ENCODE peak calls at places on chromosomes 6 and 20, in eight cellular contexts. H, S, O, W, L, X, B and K are unnamed samples.

GRCh38 chr6:36793913-36794703 is 45.1 kb downstream of the CPNE5 start:
- DNase-seq in B (no peak), H (no peak), L (peak; percentile 28), S (no peak), X (no peak), W (no peak), O (no peak), K (no peak)

GRCh38 chr6:2044192-2044591 is 201.2 kb downstream of the GMDS start:
- DNase-seq in X (no peak), H (no peak), B (no peak), O (no peak), W (no peak), L (no peak), S (no peak), K (no peak)

GRCh38 chr6:170100046-170100445 is 190.8 kb downstream of the DLL1 start:
- DNase-seq in O (no peak), L (no peak), S (no peak), W (no peak), H (no peak), B (no peak), X (no peak), K (no peak)

GRCh38 chr6:35972471-35972985 is 51.6 kb upstream of the SRPK1 start:
- DNase-seq in S (peak; percentile 10), B (no peak), H (no peak), W (no peak), O (peak; percentile 47), L (no peak), X (no peak), K (no peak)

GRCh38 chr6:155418017-155418749 is 37.5 kb downstream of the NOX3 start:
- DNase-seq in O (no peak), X (no peak), S (peak; percentile 61), W (no peak), L (peak; percentile 65), B (no peak), H (peak; percentile 46), K (peak; percentile 48)

GRCh38 chr6:90905351-90905750 is 318.5 kb upstream of the MAP3K7 start:
- DNase-seq in W (no peak), S (no peak), B (no peak), X (no peak), L (no peak), H (no peak), O (no peak), K (no peak)

GRCh38 chr6:129135421-129135820 is 252.5 kb downstream of the LAMA2 start:
- DNase-seq in L (no peak), H (no peak), B (no peak), W (no peak), S (no peak), O (no peak), X (no peak), K (no peak)

GRCh38 chr20:20557406-20557805 is 155.0 kb downstream of the RALGAPA2 start:
- DNase-seq in O (no peak), X (no peak), H (no peak), W (no peak), S (no peak), B (no peak), L (no peak), K (no peak)

GRCh38 chr20:58552366-58552934 is 37.3 kb upstream of the APCDD1L start:
- DNase-seq in X (no peak), B (no peak), S (no peak), W (no peak), H (no peak), L (no peak), O (no peak), K (no peak)

GRCh38 chr20:57579898-57580447 is 19.1 kb downstream of the PCK1 start:
- DNase-seq in H (no peak), O (no peak), W (no peak), B (no peak), S (peak; percentile 16), L (no peak), X (no peak), K (no peak)

GRCh38 chr6:148846778-148847761 is 100.2 kb downstream of the UST start:
- DNase-seq in H (no peak), S (no peak), B (no peak), L (no peak), O (no peak), X (no peak), W (no peak), K (no peak)

GRCh38 chr6:156778615-156779205 is 1.5 kb downstream of the ARID1B start:
- DNase-seq in L (peak; percentile 65), O (peak; percentile 64), W (peak; percentile 62), S (no peak), X (peak; percentile 68), H (peak; percentile 23), B (peak; percentile 62), K (peak; percentile 40)

GRCh38 chr20:14951105-14951504 is 613.7 kb upstream of the FLRT3 start:
- DNase-seq in X (no peak), O (no peak), B (no peak), H (no peak), S (peak; percentile 3), L (no peak), W (no peak), K (no peak)

GRCh38 chr20:44079291-44079690 is 107.7 kb downstream of the JPH2 start:
- DNase-seq in S (no peak), W (no peak), H (no peak), L (no peak), O (no peak), B (no peak), X (no peak), K (no peak)

GRCh38 chr6:52503344-52503747 is 73.5 kb downstream of the TRAM2 start:
- DNase-seq in B (peak; percentile 34), L (no peak), O (peak; percentile 74), W (no peak), S (no peak), H (no peak), X (no peak), K (no peak)

GRCh38 chr6:1412908-1413307 is 23.5 kb downstream of the FOXF2 start:
- DNase-seq in L (no peak), H (no peak), O (no peak), B (no peak), S (no peak), X (no peak), W (no peak), K (no peak)

GRCh38 chr6:54299542-54300269 is 8.5 kb upstream of the TINAG start:
- DNase-seq in O (no peak), S (peak; percentile 36), H (no peak), B (no peak), W (no peak), X (no peak), L (no peak), K (no peak)

GRCh38 chr6:4509506-4509905 is 266.7 kb upstream of the CDYL start:
- DNase-seq in L (no peak), W (no peak), H (no peak), S (no peak), O (no peak), X (no peak), B (no peak), K (no peak)

GRCh38 chr6:42788671-42789070 is 6.8 kb downstream of the BICRAL start:
- DNase-seq in S (no peak), L (no peak), X (no peak), H (no peak), W (no peak), O (peak; percentile 28), B (no peak), K (no peak)
- H3K4me1 ChIP-seq in S (peaks cover 8% of the 10 kb centered on the region), L (peaks cover 60% of the 10 kb centered on the region), X (peaks cover 34% of the 10 kb centered on the region), H (peaks cover 75% of the 10 kb centered on the region), W (peaks cover 70% of the 10 kb centered on the region), O (peaks cover 9% of the 10 kb centered on the region), B (peaks cover 73% of the 10 kb centered on the region), K (peaks cover 30% of the 10 kb centered on the region)

DNA sequence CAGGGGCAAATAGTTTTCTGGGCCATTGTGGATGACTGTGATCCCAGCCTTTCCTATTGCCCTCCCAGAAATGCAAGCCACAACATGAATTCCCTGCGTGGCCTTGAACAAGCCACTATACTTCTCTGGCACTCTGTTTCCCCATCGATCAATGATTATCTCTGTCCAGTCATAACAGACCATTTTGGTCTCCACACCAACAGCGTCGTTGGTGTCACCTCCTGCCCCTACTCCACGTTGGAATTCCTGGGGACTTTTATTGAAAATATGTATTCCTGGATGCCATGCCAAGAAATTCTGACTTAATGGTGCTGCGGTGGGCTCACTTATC is 50.3 kb downstream of the EDN1 start:
- DNase-seq in W (no peak), L (no peak), X (no peak), S (no peak), B (no peak), H (no peak), O (no peak), K (no peak)
- H3K27ac ChIP-seq in W (peak overlapping the region; percentile 17), L (no peak overlapping the region), X (no peak overlapping the region), S (no peak overlapping the region), B (no peak overlapping the region), H (no peak overlapping the region), O (no peak overlapping the region), K (no peak overlapping the region)

DNA sequence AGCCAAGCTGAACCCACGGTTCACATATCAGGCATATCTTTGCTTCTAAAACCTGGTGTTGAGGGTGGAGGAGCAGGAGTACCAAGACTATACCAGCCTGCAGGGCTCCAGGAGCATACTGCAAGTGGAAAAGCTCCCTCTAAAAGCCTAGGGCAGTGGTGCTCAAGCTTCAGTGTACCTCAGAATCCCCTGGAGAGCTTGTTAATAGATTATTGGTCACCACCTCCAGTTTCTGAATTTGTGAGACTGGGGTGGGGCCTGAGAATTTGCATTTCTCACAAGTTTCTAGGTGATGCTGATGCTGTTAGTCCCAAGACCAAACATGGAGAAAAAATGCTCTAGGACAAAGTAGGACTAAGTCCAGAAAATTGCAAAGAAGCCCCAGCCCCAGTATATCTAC is 65.4 kb downstream of the FILIP1 start:
- DNase-seq in W (no peak), X (no peak), O (no peak), B (no peak), H (no peak), S (no peak), L (no peak), K (no peak)
- H3K4me1 ChIP-seq in W (peaks cover 5% of the 10 kb centered on the region), X (no peaks in the 10 kb centered on the region), O (no peaks in the 10 kb centered on the region), B (peaks cover 93% of the 10 kb centered on the region), H (no peaks in the 10 kb centered on the region), S (peaks cover 4% of the 10 kb centered on the region), L (no peaks in the 10 kb centered on the region), K (no peaks in the 10 kb centered on the region)

GRCh38 chr6:119541132-119541905 is 191.8 kb upstream of the MAN1A1 start:
- DNase-seq in O (no peak), W (no peak), S (peak; percentile 99), B (no peak), H (no peak), L (no peak), X (no peak), K (no peak)
- H3K27ac ChIP-seq in O (no peak overlapping the region), W (no peak overlapping the region), S (peak overlapping the region; percentile 88), B (no peak overlapping the region), H (no peak overlapping the region), L (no peak overlapping the region), X (no peak overlapping the region), K (no peak overlapping the region)

DNA sequence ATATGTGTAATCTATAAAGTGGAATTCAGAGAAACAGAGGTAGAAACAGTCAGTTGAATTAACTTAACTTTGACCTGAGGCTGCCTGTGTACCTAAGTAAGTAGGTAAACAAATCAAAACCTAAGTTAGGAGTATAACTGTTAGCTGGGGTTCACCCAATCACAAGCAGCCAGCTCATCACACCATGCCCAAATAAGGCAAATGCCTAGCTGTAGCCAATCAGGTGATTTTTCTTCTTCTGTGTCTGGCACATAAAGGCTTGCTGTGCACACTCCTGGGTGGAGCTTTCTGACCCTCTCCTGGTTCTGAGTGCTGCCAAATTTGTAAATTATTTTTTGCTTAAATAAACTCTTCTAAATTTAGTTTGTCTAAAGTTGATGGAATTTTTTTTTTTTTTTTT is 54.7 kb upstream of the TRIM39 start:
- DNase-seq in X (no peak), S (no peak), L (peak; percentile 7), W (no peak), B (no peak), H (no peak), O (no peak), K (no peak)
- H3K4me1 ChIP-seq in X (no peaks in the 10 kb centered on the region), S (no peaks in the 10 kb centered on the region), L (no peaks in the 10 kb centered on the region), W (no peaks in the 10 kb centered on the region), B (no peaks in the 10 kb centered on the region), H (no peaks in the 10 kb centered on the region), O (no peaks in the 10 kb centered on the region), K (no peaks in the 10 kb centered on the region)

GRCh38 chr6:82988904-82989303 is 76.7 kb downstream of the UBE3D start:
- DNase-seq in S (peak; percentile 33), X (no peak), W (no peak), L (no peak), O (no peak), H (no peak), B (no peak), K (no peak)
- H3K27ac ChIP-seq in S (no peak overlapping the region), X (no peak overlapping the region), W (no peak overlapping the region), L (no peak overlapping the region), O (no peak overlapping the region), H (no peak overlapping the region), B (no peak overlapping the region), K (no peak overlapping the region)